ENCODE peak calls at places on chromosomes 11 and 22, in four cellular contexts. Z, G, K and R are unnamed samples.

GRCh38 chr11:77299528-77299993 is 1.9 kb downstream of the GDPD4 start:
- DNase-seq in Z (peak; percentile 78), G (no peak), K (no peak), R (no peak)

GRCh38 chr11:44753965-44754645 is 27.3 kb downstream of the TSPAN18 start:
- DNase-seq in Z (peak; percentile 23), G (no peak), K (no peak), R (no peak)

GRCh38 chr11:130859896-130860295 is 56.4 kb downstream of the SNX19 start:
- DNase-seq in Z (no peak), G (no peak), K (no peak), R (no peak)

GRCh38 chr22:49133541-49133940 is 694.1 kb downstream of the BRD1 start:
- DNase-seq in Z (no peak), G (no peak), K (no peak), R (no peak)

GRCh38 chr22:26586556-26587325 is 3.2 kb downstream of the TPST2 start:
- DNase-seq in Z (no peak), G (peak; percentile 46), K (no peak), R (peak; percentile 21)

GRCh38 chr11:88683024-88683423 is 345.5 kb upstream of the CTSC start:
- DNase-seq in Z (no peak), G (no peak), K (no peak), R (no peak)

GRCh38 chr11:65551572-65552398 is 6.4 kb downstream of the LTBP3 start:
- DNase-seq in Z (peak; percentile 35), G (peak; percentile 91), K (no peak), R (peak; percentile 51)

GRCh38 chr11:10450451-10451398 is 4.3 kb upstream of the AMPD3 start:
- DNase-seq in Z (peak; percentile 50), G (peak; percentile 13), K (peak; percentile 35), R (peak; percentile 60)

GRCh38 chr11:7672960-7673723 is at the start of gene CYB5R2:
- DNase-seq in Z (no peak), G (no peak), K (peak; percentile 62), R (no peak)

GRCh38 chr11:13850256-13851010 is 112.1 kb upstream of the SPON1 start:
- DNase-seq in Z (no peak), G (no peak), K (no peak), R (no peak)

GRCh38 chr11:94926698-94927237 is 46.6 kb downstream of the CWC15 start:
- DNase-seq in Z (no peak), G (no peak), K (peak; percentile 98), R (no peak)

GRCh38 chr11:134436781-134437180 is 24.7 kb upstream of the B3GAT1 start:
- DNase-seq in Z (no peak), G (no peak), K (no peak), R (no peak)

GRCh38 chr22:38657248-38657909 is 941 bp downstream of the CBY1 start:
- DNase-seq in Z (peak; percentile 59), G (peak; percentile 24), K (peak; percentile 48), R (no peak)

GRCh38 chr11:8800498-8801110 is 110.4 kb upstream of the AKIP1 start:
- DNase-seq in Z (no peak), G (no peak), K (no peak), R (no peak)

GRCh38 chr11:118715245-118715807 is 35.9 kb upstream of the TREH start:
- DNase-seq in Z (no peak), G (no peak), K (peak; percentile 23), R (no peak)

GRCh38 chr22:19351604-19352003 is 60.1 kb upstream of the CLTCL1 start:
- DNase-seq in Z (no peak), G (no peak), K (no peak), R (no peak)

GRCh38 chr11:119322921-119323531 is 6.1 kb upstream of the MCAM start:
- DNase-seq in Z (no peak), G (no peak), K (no peak), R (no peak)

GRCh38 chr11:45805305-45806071 is 539 bp downstream of the SLC35C1 start:
- DNase-seq in Z (peak; percentile 52), G (no peak), K (peak; percentile 86), R (no peak)

GRCh38 chr11:120139316-120140069 is 1.6 kb upstream of the TRIM29 start:
- DNase-seq in Z (no peak), G (no peak), K (no peak), R (no peak)

GRCh38 chr22:40216041-40216756 is 38.5 kb downstream of the TNRC6B start:
- DNase-seq in Z (no peak), G (peak; percentile 85), K (no peak), R (peak; percentile 16)

GRCh38 chr22:40220316-40221054 is 42.8 kb downstream of the TNRC6B start:
- DNase-seq in Z (peak; percentile 57), G (no peak), K (no peak), R (no peak)

GRCh38 chr22:40218723-40219294 is 41.1 kb downstream of the TNRC6B start:
- DNase-seq in Z (no peak), G (no peak), K (no peak), R (no peak)

GRCh38 chr22:40221055-40221414 is 43.3 kb downstream of the TNRC6B start:
- DNase-seq in Z (no peak), G (no peak), K (no peak), R (no peak)

GRCh38 chr22:40218152-40218551 is 40.4 kb downstream of the TNRC6B start:
- DNase-seq in Z (no peak), G (no peak), K (no peak), R (no peak)
- H3K4me1 ChIP-seq in Z (peaks cover 31% of the 10 kb centered on the region), G (peaks cover 26% of the 10 kb centered on the region), K (peaks cover 9% of the 10 kb centered on the region), R (peaks cover 51% of the 10 kb centered on the region)

DNA sequence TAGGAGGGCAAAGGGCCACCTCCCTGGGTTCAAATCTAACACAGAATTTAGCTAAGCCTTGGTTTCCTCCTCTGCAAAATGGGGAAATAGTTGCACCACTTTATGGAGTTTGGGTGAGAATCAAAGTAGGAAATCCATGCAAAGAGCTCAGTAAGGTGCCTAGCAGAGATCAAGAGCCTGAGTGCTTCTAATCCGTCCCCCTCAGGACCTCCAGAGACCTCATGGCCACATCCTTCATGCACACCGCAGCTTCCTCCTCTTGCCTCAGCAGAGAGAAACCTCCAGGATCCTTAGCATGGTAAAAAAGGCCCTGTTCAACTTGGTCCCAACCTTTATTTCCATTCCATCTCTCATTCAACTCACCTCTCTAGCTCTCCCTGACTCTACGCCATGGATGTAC is 37.8 kb upstream of the NAV2 start:
- DNase-seq in Z (no peak), G (no peak), K (no peak), R (no peak)
- H3K4me1 ChIP-seq in Z (peaks cover 61% of the 10 kb centered on the region), G (no peaks in the 10 kb centered on the region), K (peaks cover 13% of the 10 kb centered on the region), R (no peaks in the 10 kb centered on the region)

DNA sequence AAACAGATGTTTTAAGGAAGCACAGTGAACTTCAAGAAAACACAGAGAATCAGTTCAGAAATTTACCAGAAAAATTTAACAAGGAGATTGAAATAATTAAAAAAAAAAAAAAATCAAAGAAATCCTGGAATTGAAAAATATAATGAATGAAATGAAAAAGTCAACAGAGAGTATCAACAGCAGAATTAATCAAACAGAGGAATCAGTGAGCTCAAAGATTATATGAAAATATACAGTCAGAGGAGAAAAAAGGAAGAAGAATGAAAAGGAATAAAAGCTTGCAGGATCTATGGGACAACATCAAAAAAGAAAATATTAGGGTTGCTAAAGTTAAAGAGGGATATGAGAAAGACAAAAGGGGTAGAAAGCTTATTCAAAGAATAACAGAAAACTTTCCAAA is 82.3 kb downstream of the XRRA1 start:
- DNase-seq in Z (no peak), G (no peak), K (no peak), R (no peak)
- H3K4me1 ChIP-seq in Z (no peaks in the 10 kb centered on the region), G (no peaks in the 10 kb centered on the region), K (no peaks in the 10 kb centered on the region), R (no peaks in the 10 kb centered on the region)

GRCh38 chr11:128465946-128466688 is 121.2 kb downstream of the ETS1 start:
- DNase-seq in Z (no peak), G (no peak), K (no peak), R (no peak)

GRCh38 chr11:128467041-128467440 is 120.3 kb downstream of the ETS1 start:
- DNase-seq in Z (no peak), G (no peak), K (no peak), R (no peak)

GRCh38 chr11:128463975-128464374 is 123.4 kb downstream of the ETS1 start:
- DNase-seq in Z (no peak), G (no peak), K (no peak), R (no peak)

GRCh38 chr11:128464878-128465277 is 122.5 kb downstream of the ETS1 start:
- DNase-seq in Z (no peak), G (no peak), K (no peak), R (no peak)

DNA sequence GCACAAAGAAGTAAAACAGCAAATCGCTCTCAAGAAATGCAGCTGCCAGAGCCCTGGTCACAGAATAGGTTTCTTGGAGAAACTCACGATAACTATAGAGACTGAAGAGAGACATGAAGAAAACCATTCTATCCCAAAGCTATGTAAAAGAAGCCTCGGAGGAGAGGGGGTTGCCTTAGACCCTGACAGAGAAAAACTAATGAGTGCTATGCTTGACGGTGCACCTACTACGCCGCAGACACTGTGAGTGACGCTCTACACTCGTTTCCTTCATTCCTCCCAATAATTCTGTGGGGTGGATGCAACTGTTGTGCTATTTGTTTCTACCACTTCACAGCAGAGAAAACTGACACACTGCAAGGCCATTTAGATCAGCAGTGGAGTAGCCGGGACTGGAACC is 121.8 kb downstream of the ETS1 start:
- DNase-seq in Z (no peak), G (no peak), K (no peak), R (no peak)
- H3K4me1 ChIP-seq in Z (peaks cover 22% of the 10 kb centered on the region), G (peaks cover 32% of the 10 kb centered on the region), K (peaks cover 19% of the 10 kb centered on the region), R (peaks cover 97% of the 10 kb centered on the region)